ENCODE peak calls at places on chromosomes 3 and 15, in eight cellular contexts. One of them, this sample, is unnamed.

GRCh38 chr3:38489766-38490165 is 6.4 kb upstream of the EXOG start:
- DNase-seq in putamen: no peak
- DNase-seq in hepatocyte: no peak
- DNase-seq in naive B cell: no peak
- DNase-seq in nucleus accumbens: no peak
- DNase-seq in mesenchymal stem cell: no peak
- DNase-seq in endothelial cell: no peak
- DNase-seq in pancreas: no peak
- DNase-seq in this sample: no peak

GRCh38 chr15:67189326-67190051 is 65.0 kb downstream of the AAGAB start:
- DNase-seq in putamen: no peak
- DNase-seq in hepatocyte: no peak
- DNase-seq in naive B cell: no peak
- DNase-seq in nucleus accumbens: no peak
- DNase-seq in mesenchymal stem cell: no peak
- DNase-seq in endothelial cell: no peak
- DNase-seq in pancreas: no peak
- DNase-seq in this sample: no peak

GRCh38 chr3:100261481-100261903 is 700 bp downstream of the TBC1D23 start:
- DNase-seq in putamen: no peak
- DNase-seq in hepatocyte: no peak
- DNase-seq in naive B cell: no peak
- DNase-seq in nucleus accumbens: no peak
- DNase-seq in mesenchymal stem cell: no peak
- DNase-seq in endothelial cell: no peak
- DNase-seq in pancreas: no peak
- DNase-seq in this sample: no peak

GRCh38 chr15:24954783-24955548 is at the start of the genes SNRPN and SNURF:
- DNase-seq in putamen: peak
- DNase-seq in hepatocyte: peak
- DNase-seq in naive B cell: peak
- DNase-seq in nucleus accumbens: peak
- DNase-seq in mesenchymal stem cell: peak
- DNase-seq in endothelial cell: peak
- DNase-seq in pancreas: peak
- DNase-seq in this sample: peak

GRCh38 chr3:50625131-50625878 is 8.4 kb downstream of the MAPKAPK3 start:
- DNase-seq in putamen: no peak
- DNase-seq in hepatocyte: no peak
- DNase-seq in naive B cell: no peak
- DNase-seq in nucleus accumbens: no peak
- DNase-seq in mesenchymal stem cell: no peak
- DNase-seq in endothelial cell: no peak
- DNase-seq in pancreas: no peak
- DNase-seq in this sample: no peak

GRCh38 chr3:46892285-46893145 is 15.0 kb downstream of the PTH1R start:
- DNase-seq in putamen: peak
- DNase-seq in hepatocyte: peak
- DNase-seq in naive B cell: no peak
- DNase-seq in nucleus accumbens: peak
- DNase-seq in mesenchymal stem cell: peak
- DNase-seq in endothelial cell: peak
- DNase-seq in pancreas: peak
- DNase-seq in this sample: no peak

GRCh38 chr3:192879346-192880031 is 38.2 kb downstream of the MB21D2 start:
- DNase-seq in putamen: no peak
- DNase-seq in hepatocyte: peak
- DNase-seq in naive B cell: no peak
- DNase-seq in nucleus accumbens: no peak
- DNase-seq in mesenchymal stem cell: peak
- DNase-seq in endothelial cell: no peak
- DNase-seq in pancreas: no peak
- DNase-seq in this sample: peak

GRCh38 chr15:44726568-44727461 is 9.5 kb upstream of the TRIM69 start:
- DNase-seq in putamen: no peak
- DNase-seq in hepatocyte: peak
- DNase-seq in naive B cell: peak
- DNase-seq in nucleus accumbens: no peak
- DNase-seq in mesenchymal stem cell: peak
- DNase-seq in endothelial cell: no peak
- DNase-seq in pancreas: no peak
- DNase-seq in this sample: peak

GRCh38 chr3:9153763-9154601 is 95.5 kb downstream of the SRGAP3 start:
- DNase-seq in putamen: peak
- DNase-seq in hepatocyte: no peak
- DNase-seq in naive B cell: no peak
- DNase-seq in nucleus accumbens: no peak
- DNase-seq in mesenchymal stem cell: no peak
- DNase-seq in endothelial cell: no peak
- DNase-seq in pancreas: no peak
- DNase-seq in this sample: no peak

GRCh38 chr15:57694264-57694663 is 12.2 kb upstream of the POLR2M start:
- DNase-seq in putamen: no peak
- DNase-seq in hepatocyte: no peak
- DNase-seq in naive B cell: no peak
- DNase-seq in nucleus accumbens: no peak
- DNase-seq in mesenchymal stem cell: no peak
- DNase-seq in endothelial cell: no peak
- DNase-seq in pancreas: no peak
- DNase-seq in this sample: no peak

GRCh38 chr3:148178508-148178907 is 519.2 kb upstream of the AGTR1 start:
- DNase-seq in putamen: peak
- DNase-seq in hepatocyte: no peak
- DNase-seq in naive B cell: no peak
- DNase-seq in nucleus accumbens: no peak
- DNase-seq in mesenchymal stem cell: peak
- DNase-seq in endothelial cell: no peak
- DNase-seq in pancreas: no peak
- DNase-seq in this sample: no peak

GRCh38 chr15:25239471-25240345 is 199.1 kb downstream of the UBE3A start:
- DNase-seq in putamen: no peak
- DNase-seq in hepatocyte: no peak
- DNase-seq in naive B cell: no peak
- DNase-seq in nucleus accumbens: no peak
- DNase-seq in mesenchymal stem cell: no peak
- DNase-seq in endothelial cell: no peak
- DNase-seq in pancreas: no peak
- DNase-seq in this sample: no peak

GRCh38 chr3:148315756-148316155 is 381.9 kb upstream of the AGTR1 start:
- DNase-seq in putamen: no peak
- DNase-seq in hepatocyte: no peak
- DNase-seq in naive B cell: no peak
- DNase-seq in nucleus accumbens: no peak
- DNase-seq in mesenchymal stem cell: no peak
- DNase-seq in endothelial cell: no peak
- DNase-seq in pancreas: no peak
- DNase-seq in this sample: no peak

GRCh38 chr3:140597792-140598191 is 80.1 kb upstream of the TRIM42 start:
- DNase-seq in putamen: no peak
- DNase-seq in hepatocyte: no peak
- DNase-seq in naive B cell: no peak
- DNase-seq in nucleus accumbens: no peak
- DNase-seq in mesenchymal stem cell: no peak
- DNase-seq in endothelial cell: no peak
- DNase-seq in pancreas: no peak
- DNase-seq in this sample: no peak

GRCh38 chr15:69225355-69226027 is 65.1 kb downstream of the GLCE start:
- DNase-seq in putamen: no peak
- DNase-seq in hepatocyte: peak
- DNase-seq in naive B cell: no peak
- DNase-seq in nucleus accumbens: no peak
- DNase-seq in mesenchymal stem cell: peak
- DNase-seq in endothelial cell: no peak
- DNase-seq in pancreas: no peak
- DNase-seq in this sample: peak

GRCh38 chr15:79002631-79003030 is 57.8 kb upstream of the CTSH start:
- DNase-seq in putamen: no peak
- DNase-seq in hepatocyte: no peak
- DNase-seq in naive B cell: no peak
- DNase-seq in nucleus accumbens: no peak
- DNase-seq in mesenchymal stem cell: no peak
- DNase-seq in endothelial cell: no peak
- DNase-seq in pancreas: no peak
- DNase-seq in this sample: no peak

GRCh38 chr3:84959470-84960380 is 936 bp downstream of the CADM2 start:
- DNase-seq in putamen: no peak
- DNase-seq in hepatocyte: peak
- DNase-seq in naive B cell: no peak
- DNase-seq in nucleus accumbens: no peak
- DNase-seq in mesenchymal stem cell: no peak
- DNase-seq in endothelial cell: peak
- DNase-seq in pancreas: no peak
- DNase-seq in this sample: no peak

GRCh38 chr15:62940755-62941361 is 101.7 kb upstream of the TPM1 start:
- DNase-seq in putamen: peak
- DNase-seq in hepatocyte: peak
- DNase-seq in naive B cell: no peak
- DNase-seq in nucleus accumbens: peak
- DNase-seq in mesenchymal stem cell: peak
- DNase-seq in endothelial cell: no peak
- DNase-seq in pancreas: peak
- DNase-seq in this sample: peak

GRCh38 chr3:58557496-58557895 is 19.7 kb downstream of the FAM107A start:
- DNase-seq in putamen: no peak
- DNase-seq in hepatocyte: no peak
- DNase-seq in naive B cell: no peak
- DNase-seq in nucleus accumbens: no peak
- DNase-seq in mesenchymal stem cell: no peak
- DNase-seq in endothelial cell: no peak
- DNase-seq in pancreas: no peak
- DNase-seq in this sample: no peak

GRCh38 chr3:124965413-124965812 is 30.9 kb upstream of the MUC13 start:
- DNase-seq in putamen: no peak
- DNase-seq in hepatocyte: no peak
- DNase-seq in naive B cell: no peak
- DNase-seq in nucleus accumbens: no peak
- DNase-seq in mesenchymal stem cell: no peak
- DNase-seq in endothelial cell: no peak
- DNase-seq in pancreas: no peak
- DNase-seq in this sample: no peak

GRCh38 chr3:99472385-99472784 is 166.0 kb upstream of the COL8A1 start:
- DNase-seq in putamen: no peak
- DNase-seq in hepatocyte: no peak
- DNase-seq in naive B cell: no peak
- DNase-seq in nucleus accumbens: no peak
- DNase-seq in mesenchymal stem cell: no peak
- DNase-seq in endothelial cell: no peak
- DNase-seq in pancreas: no peak
- DNase-seq in this sample: no peak

GRCh38 chr15:88450125-88450798 is 16.9 kb downstream of the MRPL46 start:
- DNase-seq in putamen: peak
- DNase-seq in hepatocyte: peak
- DNase-seq in naive B cell: peak
- DNase-seq in nucleus accumbens: peak
- DNase-seq in mesenchymal stem cell: peak
- DNase-seq in endothelial cell: peak
- DNase-seq in pancreas: no peak
- DNase-seq in this sample: no peak

GRCh38 chr3:141342386-141342785 is 25.9 kb upstream of the ZBTB38 start:
- DNase-seq in putamen: no peak
- DNase-seq in hepatocyte: no peak
- DNase-seq in naive B cell: no peak
- DNase-seq in nucleus accumbens: no peak
- DNase-seq in mesenchymal stem cell: no peak
- DNase-seq in endothelial cell: no peak
- DNase-seq in pancreas: no peak
- DNase-seq in this sample: no peak

GRCh38 chr3:196138464-196138863 is 56.6 kb upstream of the TFRC start:
- DNase-seq in putamen: no peak
- DNase-seq in hepatocyte: no peak
- DNase-seq in naive B cell: no peak
- DNase-seq in nucleus accumbens: no peak
- DNase-seq in mesenchymal stem cell: no peak
- DNase-seq in endothelial cell: no peak
- DNase-seq in pancreas: no peak
- DNase-seq in this sample: no peak

GRCh38 chr3:63655519-63655918 is 3.0 kb downstream of the SNTN start:
- DNase-seq in putamen: no peak
- DNase-seq in hepatocyte: no peak
- DNase-seq in naive B cell: no peak
- DNase-seq in nucleus accumbens: no peak
- DNase-seq in mesenchymal stem cell: no peak
- DNase-seq in endothelial cell: no peak
- DNase-seq in pancreas: no peak
- DNase-seq in this sample: peak

GRCh38 chr15:70586241-70586640 is 177.1 kb downstream of the UACA start:
- DNase-seq in putamen: no peak
- DNase-seq in hepatocyte: no peak
- DNase-seq in naive B cell: no peak
- DNase-seq in nucleus accumbens: no peak
- DNase-seq in mesenchymal stem cell: no peak
- DNase-seq in endothelial cell: no peak
- DNase-seq in pancreas: no peak
- DNase-seq in this sample: no peak

GRCh38 chr3:42394579-42395288 is 15.7 kb downstream of the LYZL4 start:
- DNase-seq in putamen: no peak
- DNase-seq in hepatocyte: no peak
- DNase-seq in naive B cell: no peak
- DNase-seq in nucleus accumbens: no peak
- DNase-seq in mesenchymal stem cell: no peak
- DNase-seq in endothelial cell: no peak
- DNase-seq in pancreas: no peak
- DNase-seq in this sample: no peak

GRCh38 chr15:29034151-29034550 is 148.4 kb downstream of the APBA2 start:
- DNase-seq in putamen: no peak
- DNase-seq in hepatocyte: no peak
- DNase-seq in naive B cell: no peak
- DNase-seq in nucleus accumbens: no peak
- DNase-seq in mesenchymal stem cell: peak
- DNase-seq in endothelial cell: no peak
- DNase-seq in pancreas: no peak
- DNase-seq in this sample: no peak

GRCh38 chr15:26967719-26968269 is 3.2 kb upstream of the GABRG3 start:
- DNase-seq in putamen: peak
- DNase-seq in hepatocyte: peak
- DNase-seq in naive B cell: no peak
- DNase-seq in nucleus accumbens: no peak
- DNase-seq in mesenchymal stem cell: no peak
- DNase-seq in endothelial cell: peak
- DNase-seq in pancreas: no peak
- DNase-seq in this sample: peak

GRCh38 chr3:185253645-185254410 is at the start of gene EHHADH:
- DNase-seq in putamen: peak
- DNase-seq in hepatocyte: peak
- DNase-seq in naive B cell: peak
- DNase-seq in nucleus accumbens: peak
- DNase-seq in mesenchymal stem cell: no peak
- DNase-seq in endothelial cell: peak
- DNase-seq in pancreas: peak
- DNase-seq in this sample: peak

GRCh38 chr15:45780352-45780751 is 145.5 kb downstream of the SQOR start:
- DNase-seq in putamen: no peak
- DNase-seq in hepatocyte: no peak
- DNase-seq in naive B cell: no peak
- DNase-seq in nucleus accumbens: no peak
- DNase-seq in mesenchymal stem cell: no peak
- DNase-seq in endothelial cell: no peak
- DNase-seq in pancreas: no peak
- DNase-seq in this sample: no peak

This sample was measured in retinal pigment epithelial cell.